ENCODE peak calls at places on chromosome 16, in seven cellular contexts. K, F, C, W, A, Y and V are unnamed samples.

GRCh38 chr16:88639231-88640038 is 1.1 kb downstream of the IL17C start:
- DNase-seq in K (no peak), F (no peak), C (no peak), W (peak), A (no peak), Y (no peak), V (peak)

GRCh38 chr16:8370374-8371015 is 219.8 kb downstream of the TMEM114 start:
- DNase-seq in K (peak), F (no peak), C (no peak), W (no peak), A (no peak), Y (no peak), V (no peak)

GRCh38 chr16:75038036-75038959 is 39.5 kb downstream of the ZNRF1 start:
- DNase-seq in K (peak), F (no peak), C (no peak), W (no peak), A (no peak), Y (no peak), V (no peak)

GRCh38 chr16:87653234-87653633 is 50.9 kb downstream of the JPH3 start:
- DNase-seq in K (peak), F (peak), C (no peak), W (no peak), A (peak), Y (no peak), V (no peak)

GRCh38 chr16:23408242-23409201 is 44.5 kb downstream of the COG7 start:
- DNase-seq in K (no peak), F (peak), C (peak), W (no peak), A (peak), Y (no peak), V (peak)

GRCh38 chr16:31869511-31870201 is 4.0 kb upstream of the ZNF267 start:
- DNase-seq in K (peak), F (peak), C (no peak), W (peak), A (no peak), Y (peak), V (peak)

GRCh38 chr16:88070341-88070740 is 119.1 kb downstream of the BANP start:
- DNase-seq in K (no peak), F (no peak), C (no peak), W (no peak), A (no peak), Y (no peak), V (no peak)

GRCh38 chr16:35305476-35305875 is 1846.1 kb downstream of the TP53TG3F start:
- DNase-seq in K (no peak), F (no peak), C (no peak), W (no peak), A (no peak), Y (no peak), V (no peak)

GRCh38 chr16:51526622-51527021 is 375.6 kb upstream of the SALL1 start:
- DNase-seq in K (no peak), F (no peak), C (no peak), W (no peak), A (no peak), Y (no peak), V (no peak)

GRCh38 chr16:20944861-20945390 is 44.4 kb downstream of the LYRM1 start:
- DNase-seq in K (peak), F (peak), C (no peak), W (no peak), A (no peak), Y (peak), V (no peak)

GRCh38 chr16:22232277-22233049 is 26.4 kb downstream of the EEF2K start:
- DNase-seq in K (peak), F (peak), C (peak), W (peak), A (peak), Y (peak), V (peak)

GRCh38 chr16:86563489-86564345 is 2.9 kb upstream of the FOXC2 start:
- DNase-seq in K (peak), F (peak), C (peak), W (peak), A (peak), Y (peak), V (peak)

GRCh38 chr16:57528499-57529323 is 7.7 kb downstream of the CCDC102A start:
- DNase-seq in K (no peak), F (no peak), C (no peak), W (no peak), A (no peak), Y (no peak), V (no peak)

GRCh38 chr16:70677499-70678120 is 8.2 kb downstream of the MTSS2 start:
- DNase-seq in K (no peak), F (no peak), C (no peak), W (no peak), A (no peak), Y (no peak), V (no peak)

GRCh38 chr16:9521749-9522370 is 430.4 kb downstream of the HAPSTR1 start:
- DNase-seq in K (no peak), F (no peak), C (no peak), W (no peak), A (no peak), Y (no peak), V (no peak)

GRCh38 chr16:760065-760464 is 469 bp upstream of the MSLN start:
- DNase-seq in K (no peak), F (no peak), C (no peak), W (no peak), A (no peak), Y (no peak), V (no peak)

GRCh38 chr16:87897563-87898505 is 28.5 kb upstream of the SLC7A5 start:
- DNase-seq in K (no peak), F (no peak), C (no peak), W (no peak), A (no peak), Y (no peak), V (no peak)

GRCh38 chr16:10172848-10173655 is 9.2 kb downstream of the GRIN2A start:
- DNase-seq in K (peak), F (peak), C (no peak), W (no peak), A (no peak), Y (no peak), V (no peak)

GRCh38 chr16:48597563-48598392 is 12.2 kb downstream of the N4BP1 start:
- DNase-seq in K (no peak), F (peak), C (no peak), W (no peak), A (no peak), Y (peak), V (no peak)

GRCh38 chr16:70520612-70521297 is 2.6 kb downstream of the COG4 start:
- DNase-seq in K (no peak), F (peak), C (no peak), W (no peak), A (no peak), Y (no peak), V (no peak)

GRCh38 chr16:68642436-68643064 is 2.6 kb upstream of the CDH3 start:
- DNase-seq in K (no peak), F (peak), C (peak), W (peak), A (no peak), Y (peak), V (no peak)

GRCh38 chr16:11613381-11614303 is 26.9 kb upstream of the LITAF start:
- DNase-seq in K (peak), F (peak), C (no peak), W (peak), A (no peak), Y (no peak), V (no peak)

GRCh38 chr16:73020409-73020884 is 27.5 kb downstream of the ZFHX3 start:
- DNase-seq in K (peak), F (peak), C (peak), W (no peak), A (no peak), Y (peak), V (peak)

GRCh38 chr16:83515395-83515794 is 292.4 kb upstream of the HSBP1 start:
- DNase-seq in K (no peak), F (no peak), C (no peak), W (no peak), A (no peak), Y (no peak), V (no peak)

GRCh38 chr16:30907064-30907463 is 10.7 kb downstream of the CTF1 start:
- DNase-seq in K (no peak), F (no peak), C (no peak), W (no peak), A (no peak), Y (no peak), V (no peak)

GRCh38 chr16:70746040-70746707 is 54.8 kb downstream of the VAC14 start:
- DNase-seq in K (peak), F (peak), C (no peak), W (peak), A (no peak), Y (peak), V (peak)

GRCh38 chr16:88633684-88634140 is 4.7 kb upstream of the IL17C start:
- DNase-seq in K (peak), F (peak), C (no peak), W (no peak), A (no peak), Y (peak), V (peak)

GRCh38 chr16:85422374-85423185 is 190.5 kb upstream of the GSE1 start:
- DNase-seq in K (peak), F (no peak), C (peak), W (peak), A (no peak), Y (no peak), V (peak)

GRCh38 chr16:48542020-48542473 is 67.9 kb downstream of the N4BP1 start:
- DNase-seq in K (no peak), F (peak), C (no peak), W (peak), A (peak), Y (peak), V (peak)

GRCh38 chr16:4009177-4009576 is 107.1 kb downstream of the ADCY9 start:
- DNase-seq in K (no peak), F (no peak), C (no peak), W (no peak), A (no peak), Y (no peak), V (no peak)

GRCh38 chr16:53034306-53034705 is 18.4 kb downstream of the CHD9NB start:
- DNase-seq in K (no peak), F (no peak), C (no peak), W (no peak), A (no peak), Y (no peak), V (no peak)

GRCh38 chr16:6206080-6206479 is 1108.5 kb upstream of the EEF2KMT start:
- DNase-seq in K (no peak), F (no peak), C (no peak), W (no peak), A (no peak), Y (no peak), V (no peak)

GRCh38 chr16:66750279-66751134 is 902 bp downstream of the DYNC1LI2 start:
- DNase-seq in K (peak), F (peak), C (no peak), W (no peak), A (no peak), Y (no peak), V (no peak)

GRCh38 chr16:79282806-79283205 is 317.7 kb downstream of the MAF start:
- DNase-seq in K (no peak), F (no peak), C (no peak), W (no peak), A (no peak), Y (no peak), V (no peak)

GRCh38 chr16:57519796-57520360 is 16.5 kb downstream of the CCDC102A start:
- DNase-seq in K (peak), F (peak), C (peak), W (peak), A (peak), Y (peak), V (peak)